ENCODE peak calls at places on chromosome 3, in four cellular contexts. X is pancreas, H is hepatocyte, F is body of pancreas. A is an unnamed sample.
A peak's percentile ranks its signal among the peaks of the same experiment; 100 is the strongest.

GRCh38 chr3:9808345-9809037 is 1.6 kb upstream of the TTLL3 start:
- DNase-seq in H (peak; percentile 51), X (no peak), F (no peak), A (no peak)

GRCh38 chr3:65412591-65412990 is 626.1 kb downstream of the MAGI1 start:
- DNase-seq in X (peak; percentile 46), F (peak; percentile 64), H (peak; percentile 86), A (no peak)

GRCh38 chr3:39021465-39022274 is 30.1 kb downstream of the SCN11A start:
- DNase-seq in X (no peak), F (no peak), H (no peak), A (no peak)

GRCh38 chr3:33131328-33132018 is 17.7 kb downstream of the CRTAP start:
- DNase-seq in H (peak; percentile 85), X (no peak), F (peak; percentile 63), A (no peak)

GRCh38 chr3:172461530-172462138 is 13.4 kb upstream of the GHSR start:
- DNase-seq in X (no peak), H (peak; percentile 48), F (no peak), A (no peak)

GRCh38 chr3:115275897-115276296 is 128.8 kb upstream of the ZBTB20 start:
- DNase-seq in F (no peak), H (no peak), X (no peak), A (no peak)

GRCh38 chr3:61594144-61594977 is 33.0 kb downstream of the PTPRG start:
- DNase-seq in X (no peak), H (no peak), F (no peak), A (no peak)

GRCh38 chr3:194867270-194867983 is 181.7 kb downstream of the FAM43A start:
- DNase-seq in H (peak; percentile 50), F (peak; percentile 40), X (no peak), A (no peak)

GRCh38 chr3:36206936-36207620 is 173.2 kb upstream of the STAC start:
- DNase-seq in H (no peak), X (no peak), F (no peak), A (no peak)

GRCh38 chr3:192879346-192880031 is 38.2 kb downstream of the MB21D2 start:
- DNase-seq in H (peak; percentile 79), X (no peak), F (peak; percentile 18), A (no peak)

GRCh38 chr3:61778095-61778494 is 216.7 kb downstream of the PTPRG start:
- DNase-seq in H (no peak), F (no peak), X (no peak), A (no peak)

GRCh38 chr3:128004661-128005060 is 47.6 kb upstream of the SEC61A1 start:
- DNase-seq in F (no peak), X (no peak), H (no peak), A (no peak)

GRCh38 chr3:44993471-44994205 is 17.6 kb downstream of the EXOSC7 start:
- DNase-seq in F (no peak), H (peak; percentile 15), X (no peak), A (no peak)

GRCh38 chr3:44995142-44995770 is 19.2 kb downstream of the EXOSC7 start:
- DNase-seq in X (no peak), F (peak; percentile 63), H (peak; percentile 53), A (no peak)

GRCh38 chr3:44991326-44991725 is 15.3 kb downstream of the EXOSC7 start:
- DNase-seq in H (no peak), X (no peak), F (no peak), A (no peak)

GRCh38 chr3:44989636-44990373 is 13.8 kb downstream of the EXOSC7 start:
- DNase-seq in H (no peak), X (no peak), F (no peak), A (no peak)

GRCh38 chr3:44992555-44993470 is 16.8 kb downstream of the EXOSC7 start:
- DNase-seq in H (peak; percentile 47), X (no peak), F (no peak), A (no peak)
- H3K27ac ChIP-seq in H (peak overlapping the region; percentile 78), X (no peak overlapping the region), F (peak overlapping the region; percentile 39), A (no peak overlapping the region)

GRCh38 chr3:157156844-157157635 is 2.9 kb downstream of the CCNL1 start:
- DNase-seq in X (no peak), F (no peak), H (peak; percentile 27), A (no peak)
- H3K4me3 ChIP-seq in X (peak overlapping the region; percentile 99), F (peak overlapping the region; percentile 1), H (peak overlapping the region; percentile 99), A (no peak overlapping the region)

GRCh38 chr3:8341853-8342252 is 159.8 kb upstream of the LMCD1 start:
- DNase-seq in F (no peak), H (no peak), X (no peak), A (no peak)

GRCh38 chr3:8338424-8338823 is 163.2 kb upstream of the LMCD1 start:
- DNase-seq in X (no peak), F (no peak), H (no peak), A (no peak)

GRCh38 chr3:8336456-8336855 is 165.2 kb upstream of the LMCD1 start:
- DNase-seq in F (no peak), H (no peak), X (no peak), A (no peak)
- TF ChIP-seq CTCF in F (no peak), H (no peak), X (no peak), A (no peak)

DNA sequence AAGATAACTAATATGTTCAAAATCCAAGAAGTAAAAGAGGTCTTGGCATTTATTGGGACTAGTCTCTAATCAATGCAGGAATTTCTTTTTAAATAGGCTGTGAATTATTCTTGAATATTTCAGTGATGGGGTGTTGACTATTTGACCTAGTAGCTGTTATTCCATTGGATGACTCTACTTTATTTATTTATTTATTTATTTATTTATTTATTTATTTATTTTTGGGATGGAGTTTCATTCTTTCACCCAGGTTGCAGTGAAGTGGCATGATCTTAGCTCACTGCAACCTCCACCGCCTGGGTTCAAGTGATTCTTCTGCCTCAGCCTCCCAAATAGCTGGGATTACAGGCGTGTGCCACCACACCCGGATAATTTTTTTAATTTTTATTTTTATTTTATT is 1227.8 kb downstream of the ZPLD1 start:
- DNase-seq in X (no peak), F (no peak), H (no peak), A (no peak)
- H3K27ac ChIP-seq in X (no peak overlapping the region), F (no peak overlapping the region), H (no peak overlapping the region), A (no peak overlapping the region)

DNA sequence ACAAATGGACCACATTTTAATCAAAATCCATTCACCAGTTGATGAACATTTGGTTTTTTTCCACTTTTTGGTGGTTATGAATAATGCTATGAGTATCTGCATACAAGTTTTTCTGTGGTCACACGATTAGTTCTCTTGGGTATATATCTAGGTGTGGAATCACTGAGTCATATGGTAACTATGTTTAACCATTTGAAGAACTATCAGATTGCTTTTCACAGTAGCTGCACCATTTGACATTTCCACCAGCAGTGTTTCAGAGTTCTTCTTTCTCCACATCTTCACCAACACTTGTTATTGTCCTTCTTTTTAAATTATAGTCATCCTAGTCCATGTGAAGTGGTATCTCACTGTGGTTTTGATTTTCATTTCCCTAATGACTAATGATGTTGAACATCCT is 33.3 kb upstream of the ATG7 start:
- DNase-seq in H (no peak), F (no peak), X (no peak), A (no peak)
- H3K4me3 ChIP-seq in H (no peak overlapping the region), F (no peak overlapping the region), X (no peak overlapping the region), A (no peak overlapping the region)

DNA sequence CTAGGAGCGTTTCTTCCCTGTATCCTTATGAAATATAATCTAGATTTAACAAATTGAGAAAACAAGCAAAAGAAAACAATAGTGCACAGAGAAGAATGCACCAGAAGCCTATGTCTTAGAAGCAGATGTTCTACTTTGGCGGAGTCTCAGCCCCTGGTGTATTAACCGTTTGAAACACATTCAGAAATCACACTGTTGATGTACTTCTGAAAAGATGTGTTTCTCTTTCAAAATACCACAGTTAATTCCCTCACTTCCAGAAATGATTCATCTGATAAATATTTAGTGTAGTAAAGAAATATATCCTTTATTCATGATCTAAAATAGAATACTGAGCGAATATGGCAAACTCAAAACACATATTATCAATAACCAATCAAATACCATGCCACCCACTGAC is 77.7 kb downstream of the CBLB start:
- DNase-seq in H (no peak), F (no peak), X (no peak), A (no peak)
- TF ChIP-seq CTCF in H (no peak), F (no peak), X (no peak), A (no peak)